ENCODE peak calls at places on chromosomes 7 and 10, in six cellular contexts. One of them, this sample, is unnamed.

GRCh38 chr7:23598321-23598720 is 1.1 kb downstream of the CCDC126 start:
- DNase-seq in BJ: no peak
- DNase-seq in fibroblast of lung: no peak
- DNase-seq in GM12878: no peak
- DNase-seq in breast epithelium: no peak
- DNase-seq in GM06990: no peak
- DNase-seq in this sample: no peak

GRCh38 chr10:132758867-132759266 is 27.1 kb downstream of the NKX6-2 start:
- DNase-seq in breast epithelium: no peak
- DNase-seq in GM06990: no peak
- DNase-seq in GM12878: no peak
- DNase-seq in BJ: no peak
- DNase-seq in fibroblast of lung: no peak
- DNase-seq in this sample: no peak

GRCh38 chr7:149713731-149714068 is 59.7 kb downstream of the ZNF467 start:
- DNase-seq in GM06990: no peak
- DNase-seq in fibroblast of lung: no peak
- DNase-seq in breast epithelium: no peak
- DNase-seq in GM12878: no peak
- DNase-seq in BJ: no peak
- DNase-seq in this sample: no peak

GRCh38 chr7:158286210-158286609 is 301.4 kb downstream of the PTPRN2 start:
- DNase-seq in fibroblast of lung: no peak
- DNase-seq in GM06990: no peak
- DNase-seq in GM12878: no peak
- DNase-seq in breast epithelium: no peak
- DNase-seq in BJ: no peak
- DNase-seq in this sample: no peak

GRCh38 chr7:26376208-26376917 is 84.7 kb downstream of the SNX10 start:
- DNase-seq in fibroblast of lung: no peak
- DNase-seq in BJ: no peak
- DNase-seq in breast epithelium: peak
- DNase-seq in GM06990: peak
- DNase-seq in GM12878: no peak
- DNase-seq in this sample: no peak

GRCh38 chr10:59668081-59668480 is 41.6 kb downstream of the SLC16A9 start:
- DNase-seq in breast epithelium: no peak
- DNase-seq in GM06990: no peak
- DNase-seq in BJ: no peak
- DNase-seq in fibroblast of lung: peak
- DNase-seq in GM12878: no peak
- DNase-seq in this sample: no peak

GRCh38 chr10:50385610-50386009 is 134.3 kb upstream of the ASAH2 start:
- DNase-seq in GM12878: no peak
- DNase-seq in GM06990: no peak
- DNase-seq in fibroblast of lung: no peak
- DNase-seq in BJ: no peak
- DNase-seq in breast epithelium: no peak
- DNase-seq in this sample: no peak

GRCh38 chr10:8004469-8005000 is 50.0 kb upstream of the GATA3 start:
- DNase-seq in breast epithelium: no peak
- DNase-seq in fibroblast of lung: no peak
- DNase-seq in GM12878: no peak
- DNase-seq in GM06990: no peak
- DNase-seq in BJ: no peak
- DNase-seq in this sample: no peak

GRCh38 chr10:88896336-88897018 is 16.4 kb downstream of the STAMBPL1 start:
- DNase-seq in BJ: no peak
- DNase-seq in GM12878: no peak
- DNase-seq in fibroblast of lung: no peak
- DNase-seq in breast epithelium: no peak
- DNase-seq in GM06990: no peak
- DNase-seq in this sample: no peak

GRCh38 chr10:42986618-42987017 is 90.3 kb upstream of the RET start:
- DNase-seq in GM12878: no peak
- DNase-seq in GM06990: no peak
- DNase-seq in BJ: no peak
- DNase-seq in fibroblast of lung: no peak
- DNase-seq in breast epithelium: no peak
- DNase-seq in this sample: no peak

GRCh38 chr10:28991738-28992270 is 297.1 kb upstream of the LYZL1 start:
- DNase-seq in GM12878: no peak
- DNase-seq in BJ: no peak
- DNase-seq in fibroblast of lung: peak
- DNase-seq in breast epithelium: no peak
- DNase-seq in GM06990: no peak
- DNase-seq in this sample: no peak

DNA sequence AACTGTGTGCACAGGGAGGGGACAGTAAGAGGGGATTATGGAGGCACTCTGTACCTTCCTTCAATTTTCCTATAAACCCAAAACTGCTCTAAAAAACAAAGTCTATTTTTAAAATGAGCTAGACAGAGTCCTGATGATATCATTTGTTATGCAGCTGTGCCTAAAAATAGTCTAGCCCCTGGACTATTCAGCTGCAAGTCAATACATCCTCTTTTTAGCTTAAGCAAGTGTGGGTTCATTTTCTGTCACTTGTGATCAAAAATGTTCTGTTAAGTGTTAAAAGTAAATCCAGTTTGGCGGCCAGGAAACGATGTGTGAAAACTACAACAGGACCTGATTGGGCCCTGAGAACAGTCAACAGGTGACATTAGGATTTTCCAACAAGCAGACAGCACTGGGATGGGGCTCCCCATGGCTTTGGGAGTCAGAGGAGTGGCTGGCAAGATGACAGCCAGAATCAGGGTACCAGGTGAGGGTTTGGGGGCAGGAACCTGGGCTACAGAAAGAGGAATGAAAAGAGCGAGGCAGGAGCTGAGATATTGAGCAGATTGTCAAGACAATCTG is 33.9 kb downstream of the FAM107B start:
- DNase-seq in breast epithelium: no peak
- DNase-seq in GM12878: no peak
- DNase-seq in fibroblast of lung: peak
- DNase-seq in GM06990: peak
- DNase-seq in BJ: no peak
- DNase-seq in this sample: no peak
- TF ChIP-seq CTCF in breast epithelium: no peak
- TF ChIP-seq CTCF in GM12878: no peak
- TF ChIP-seq CTCF in fibroblast of lung: no peak
- TF ChIP-seq CTCF in GM06990: no peak
- TF ChIP-seq CTCF in BJ: no peak
- TF ChIP-seq CTCF in this sample: no peak

DNA sequence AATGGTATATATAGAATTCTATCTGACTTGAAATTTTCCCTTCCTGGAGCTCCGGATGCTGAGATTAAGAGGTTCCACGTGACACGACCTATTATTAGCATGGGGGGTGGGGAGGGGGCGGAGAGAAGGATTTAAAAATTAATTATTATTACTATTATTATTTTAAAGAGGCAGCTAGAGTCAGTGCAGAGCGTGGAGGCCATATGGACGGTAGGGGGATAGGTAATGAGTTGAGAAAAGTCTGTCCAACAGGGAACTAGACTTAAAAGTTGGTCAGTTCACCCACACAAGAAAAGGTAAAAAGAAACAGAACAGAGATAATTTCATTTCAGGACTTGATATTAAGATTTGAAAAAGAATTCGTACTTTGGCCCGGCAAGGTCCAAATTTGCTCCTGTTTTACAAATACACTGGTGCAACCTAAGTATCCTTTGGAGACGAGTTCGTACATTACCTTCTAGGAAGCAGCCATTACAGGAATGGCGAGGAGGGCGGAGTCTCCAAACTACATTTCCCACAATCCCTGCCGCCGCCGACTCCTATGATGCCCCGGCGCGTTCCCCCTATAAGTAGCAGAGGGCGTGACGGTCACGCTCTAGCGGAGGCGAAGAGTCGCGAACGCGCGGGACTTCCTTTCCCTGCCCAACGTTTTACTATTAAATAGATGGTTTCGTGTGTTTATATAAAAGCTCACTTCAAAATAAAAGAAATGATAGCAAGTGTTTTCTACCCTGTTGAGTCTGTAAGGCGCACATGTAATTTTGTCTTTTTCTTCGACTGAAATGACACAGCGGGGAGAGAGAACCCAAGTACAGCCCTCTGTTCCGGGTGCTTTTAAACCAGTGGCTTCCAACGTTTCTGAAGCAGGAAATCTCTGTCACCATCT is at the start of gene SMIM30:
- DNase-seq in fibroblast of lung: peak
- DNase-seq in BJ: peak
- DNase-seq in breast epithelium: peak
- DNase-seq in GM06990: peak
- DNase-seq in GM12878: peak
- DNase-seq in this sample: peak
- TF ChIP-seq CTCF in fibroblast of lung: no peak
- TF ChIP-seq CTCF in BJ: no peak
- TF ChIP-seq CTCF in breast epithelium: no peak
- TF ChIP-seq CTCF in GM06990: no peak
- TF ChIP-seq CTCF in GM12878: no peak
- TF ChIP-seq CTCF in this sample: no peak

GRCh38 chr7:116592041-116592355 is 67.2 kb downstream of the CAV1 start:
- DNase-seq in BJ: no peak
- DNase-seq in GM06990: no peak
- DNase-seq in breast epithelium: no peak
- DNase-seq in fibroblast of lung: no peak
- DNase-seq in GM12878: no peak
- DNase-seq in this sample: no peak

GRCh38 chr7:116593359-116594075 is 68.7 kb downstream of the CAV1 start:
- DNase-seq in breast epithelium: no peak
- DNase-seq in GM06990: no peak
- DNase-seq in fibroblast of lung: no peak
- DNase-seq in GM12878: no peak
- DNase-seq in BJ: no peak
- DNase-seq in this sample: no peak

GRCh38 chr7:116592445-116592844 is 67.6 kb downstream of the CAV1 start:
- DNase-seq in BJ: no peak
- DNase-seq in GM06990: no peak
- DNase-seq in GM12878: no peak
- DNase-seq in fibroblast of lung: no peak
- DNase-seq in breast epithelium: no peak
- DNase-seq in this sample: no peak

GRCh38 chr7:116588641-116589594 is 64.1 kb downstream of the CAV1 start:
- DNase-seq in GM06990: peak
- DNase-seq in BJ: no peak
- DNase-seq in GM12878: no peak
- DNase-seq in fibroblast of lung: peak
- DNase-seq in breast epithelium: no peak
- DNase-seq in this sample: no peak

DNA sequence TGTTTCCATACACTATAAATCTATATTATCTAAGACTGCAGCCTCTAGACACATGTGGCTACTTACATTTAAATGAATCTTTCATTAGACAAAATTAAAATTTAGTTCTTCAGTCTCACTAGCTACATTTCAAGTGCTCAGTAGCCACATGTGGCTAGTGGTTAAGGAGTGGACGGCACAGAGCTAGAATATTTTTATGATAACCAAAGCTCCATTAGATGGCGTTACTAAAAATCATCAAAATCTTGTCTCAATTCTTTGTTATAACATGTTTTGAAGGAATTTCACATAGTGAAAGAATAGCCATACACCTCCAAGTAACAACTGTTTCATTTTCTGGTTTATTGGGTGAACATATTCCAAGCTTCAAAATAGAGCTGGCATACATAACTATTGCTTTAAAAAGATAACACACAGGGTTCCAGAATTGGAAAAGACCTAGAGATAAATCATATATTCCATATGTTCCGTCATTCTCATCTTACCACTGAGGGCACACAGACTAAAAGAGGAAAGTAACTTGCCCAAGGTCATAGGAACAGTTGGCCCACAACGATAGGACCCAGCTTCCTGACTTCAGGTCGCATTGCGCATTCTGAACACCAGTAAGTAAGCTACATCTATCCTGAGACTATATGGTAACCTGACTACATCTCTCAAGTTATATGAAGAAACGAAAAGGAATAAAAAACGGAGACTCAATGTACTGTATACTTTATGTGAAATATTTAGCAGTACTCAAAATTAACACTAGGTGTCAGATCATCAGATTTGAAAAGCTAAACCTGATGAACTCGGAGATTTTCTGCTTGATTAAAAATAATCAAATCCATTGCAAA is 66.6 kb downstream of the CAV1 start:
- DNase-seq in BJ: no peak
- DNase-seq in GM12878: no peak
- DNase-seq in GM06990: no peak
- DNase-seq in fibroblast of lung: no peak
- DNase-seq in breast epithelium: no peak
- DNase-seq in this sample: no peak
- TF ChIP-seq CTCF in BJ: peak
- TF ChIP-seq CTCF in GM12878: peak
- TF ChIP-seq CTCF in GM06990: peak
- TF ChIP-seq CTCF in fibroblast of lung: peak
- TF ChIP-seq CTCF in breast epithelium: peak
- TF ChIP-seq CTCF in this sample: peak

DNA sequence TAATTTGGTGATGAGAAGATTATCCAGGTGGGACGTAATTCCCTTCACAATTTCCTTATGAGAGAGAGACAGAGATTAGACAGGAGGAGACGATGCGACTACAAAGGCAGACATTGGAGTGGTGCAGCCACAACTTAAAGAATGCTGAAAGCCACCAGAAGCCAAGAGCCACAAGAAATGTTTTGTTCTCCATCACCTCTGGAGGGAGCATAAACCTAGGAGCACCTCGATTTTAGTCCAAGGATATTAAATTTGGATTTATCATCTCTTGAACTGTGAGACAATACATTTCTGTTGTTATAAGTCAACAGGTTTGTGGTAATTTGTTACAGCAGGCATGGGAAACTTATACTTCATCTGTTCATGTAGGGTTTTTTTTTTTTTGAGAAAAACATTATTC is 418.9 kb downstream of the DGKB start:
- DNase-seq in BJ: no peak
- DNase-seq in GM12878: no peak
- DNase-seq in breast epithelium: no peak
- DNase-seq in fibroblast of lung: no peak
- DNase-seq in GM06990: no peak
- DNase-seq in this sample: no peak
- TF ChIP-seq CTCF in BJ: no peak
- TF ChIP-seq CTCF in GM12878: no peak
- TF ChIP-seq CTCF in breast epithelium: no peak
- TF ChIP-seq CTCF in fibroblast of lung: no peak
- TF ChIP-seq CTCF in GM06990: no peak
- TF ChIP-seq CTCF in this sample: no peak

This sample was measured in omental fat pad.